ENCODE peak calls at places on chromosomes 11 and 22, in five cellular contexts. One of them, this sample, is unnamed. For H3K9me2, the result is how much of the 10 kb centered on the place peaks cover.

GRCh38 chr11:1340111-1340510 is 30.7 kb upstream of the TOLLIP start:
- DNase-seq in HCT116: no peak
- DNase-seq in hepatocyte: no peak
- DNase-seq in GM23248: no peak
- DNase-seq in GM23338: no peak
- DNase-seq in this sample: no peak

GRCh38 chr11:1077033-1077416 is 2.4 kb downstream of the MUC2 start:
- DNase-seq in GM23248: no peak
- DNase-seq in HCT116: no peak
- DNase-seq in GM23338: no peak
- DNase-seq in hepatocyte: no peak
- DNase-seq in this sample: no peak

GRCh38 chr11:72191961-72192381 is at the start of gene FOLR1:
- DNase-seq in hepatocyte: no peak
- DNase-seq in HCT116: peak
- DNase-seq in GM23338: peak
- DNase-seq in GM23248: peak
- DNase-seq in this sample: peak

GRCh38 chr22:19819911-19820879 is 34.5 kb downstream of the GNB1L start:
- DNase-seq in hepatocyte: peak
- DNase-seq in GM23248: no peak
- DNase-seq in GM23338: no peak
- DNase-seq in HCT116: no peak
- DNase-seq in this sample: no peak

GRCh38 chr11:63023851-63024648 is 8.4 kb upstream of the SLC22A8 start:
- DNase-seq in HCT116: peak
- DNase-seq in GM23338: peak
- DNase-seq in GM23248: peak
- DNase-seq in hepatocyte: peak
- DNase-seq in this sample: peak

GRCh38 chr11:111539426-111540113 is 950 bp upstream of the LAYN start:
- DNase-seq in GM23338: no peak
- DNase-seq in GM23248: no peak
- DNase-seq in hepatocyte: no peak
- DNase-seq in HCT116: no peak
- DNase-seq in this sample: no peak

GRCh38 chr11:57458410-57459111 is 1.8 kb upstream of the RTN4RL2 start:
- DNase-seq in hepatocyte: peak
- DNase-seq in GM23338: peak
- DNase-seq in GM23248: peak
- DNase-seq in HCT116: no peak
- DNase-seq in this sample: peak

GRCh38 chr22:45499746-45500145 is 2.9 kb upstream of the FBLN1 start:
- DNase-seq in GM23248: no peak
- DNase-seq in GM23338: no peak
- DNase-seq in hepatocyte: no peak
- DNase-seq in HCT116: no peak
- DNase-seq in this sample: peak

GRCh38 chr22:40200795-40201194 is 23.1 kb downstream of the TNRC6B start:
- DNase-seq in hepatocyte: no peak
- DNase-seq in GM23338: no peak
- DNase-seq in GM23248: no peak
- DNase-seq in HCT116: no peak
- DNase-seq in this sample: no peak

GRCh38 chr11:66291706-66292542 is at the start of gene TMEM151A:
- DNase-seq in hepatocyte: peak
- DNase-seq in HCT116: no peak
- DNase-seq in GM23338: peak
- DNase-seq in GM23248: peak
- DNase-seq in this sample: no peak

GRCh38 chr11:29300441-29300840 is 716.4 kb downstream of the KCNA4 start:
- DNase-seq in hepatocyte: no peak
- DNase-seq in GM23248: peak
- DNase-seq in GM23338: peak
- DNase-seq in HCT116: no peak
- DNase-seq in this sample: no peak

GRCh38 chr11:9462172-9462799 is 1.5 kb downstream of the ZNF143 start:
- DNase-seq in HCT116: no peak
- DNase-seq in GM23338: peak
- DNase-seq in hepatocyte: no peak
- DNase-seq in GM23248: peak
- DNase-seq in this sample: no peak

GRCh38 chr11:112162761-112163669 is 879 bp downstream of the IL18 start:
- DNase-seq in GM23338: no peak
- DNase-seq in HCT116: no peak
- DNase-seq in hepatocyte: peak
- DNase-seq in GM23248: peak
- DNase-seq in this sample: peak

GRCh38 chr11:94305146-94305545 is 766 bp downstream of the IZUMO1R start:
- DNase-seq in GM23338: no peak
- DNase-seq in HCT116: no peak
- DNase-seq in hepatocyte: peak
- DNase-seq in GM23248: peak
- DNase-seq in this sample: no peak

GRCh38 chr11:92728628-92729027 is 240.8 kb upstream of the MTNR1B start:
- DNase-seq in GM23248: no peak
- DNase-seq in HCT116: no peak
- DNase-seq in GM23338: no peak
- DNase-seq in hepatocyte: no peak
- DNase-seq in this sample: no peak

GRCh38 chr11:72283947-72284346 is 40.0 kb upstream of the PHOX2A start:
- DNase-seq in hepatocyte: no peak
- DNase-seq in HCT116: no peak
- DNase-seq in GM23248: no peak
- DNase-seq in GM23338: no peak
- DNase-seq in this sample: no peak

GRCh38 chr11:69540118-69541000 is 58.9 kb downstream of the LINC01488 start:
- DNase-seq in GM23248: no peak
- DNase-seq in HCT116: no peak
- DNase-seq in hepatocyte: no peak
- DNase-seq in GM23338: peak
- DNase-seq in this sample: peak

GRCh38 chr11:70577258-70577603 is 178.9 kb downstream of the CTTN start:
- DNase-seq in GM23338: no peak
- DNase-seq in GM23248: no peak
- DNase-seq in HCT116: no peak
- DNase-seq in hepatocyte: no peak
- DNase-seq in this sample: no peak

GRCh38 chr11:86874314-86875056 is 74.1 kb downstream of the PRSS23 start:
- DNase-seq in GM23338: no peak
- DNase-seq in HCT116: no peak
- DNase-seq in hepatocyte: no peak
- DNase-seq in GM23248: peak
- DNase-seq in this sample: no peak

GRCh38 chr11:117096140-117096972 is 1.9 kb downstream of the SIK3 start:
- DNase-seq in GM23248: peak
- DNase-seq in GM23338: peak
- DNase-seq in hepatocyte: peak
- DNase-seq in HCT116: no peak
- DNase-seq in this sample: no peak

GRCh38 chr11:10326080-10326964 is 21.4 kb downstream of the ADM start:
- DNase-seq in GM23338: no peak
- DNase-seq in HCT116: no peak
- DNase-seq in GM23248: peak
- DNase-seq in hepatocyte: peak
- DNase-seq in this sample: peak

GRCh38 chr11:17735823-17736772 is 1.5 kb downstream of the KCNC1 start:
- DNase-seq in GM23338: peak
- DNase-seq in HCT116: no peak
- DNase-seq in hepatocyte: no peak
- DNase-seq in GM23248: no peak
- DNase-seq in this sample: no peak

GRCh38 chr11:35511666-35512065 is 13.8 kb downstream of the PAMR1 start:
- DNase-seq in GM23338: no peak
- DNase-seq in hepatocyte: no peak
- DNase-seq in HCT116: no peak
- DNase-seq in GM23248: peak
- DNase-seq in this sample: peak

GRCh38 chr22:20881231-20881630 is 22.4 kb downstream of the SNAP29 start:
- DNase-seq in GM23248: peak
- DNase-seq in HCT116: no peak
- DNase-seq in hepatocyte: no peak
- DNase-seq in GM23338: no peak
- DNase-seq in this sample: peak

GRCh38 chr11:63567044-63567840 is 4.1 kb upstream of the PLAAT2 start:
- DNase-seq in GM23248: peak
- DNase-seq in hepatocyte: peak
- DNase-seq in HCT116: peak
- DNase-seq in GM23338: peak
- DNase-seq in this sample: peak

GRCh38 chr11:65066315-65066714 is 8.0 kb upstream of the NAALADL1 start:
- DNase-seq in HCT116: no peak
- DNase-seq in GM23338: no peak
- DNase-seq in hepatocyte: no peak
- DNase-seq in GM23248: no peak
- DNase-seq in this sample: peak
- H3K4me3 ChIP-seq in HCT116: no peak
- H3K4me3 ChIP-seq in GM23338: no peak
- H3K4me3 ChIP-seq in hepatocyte: no peak
- H3K4me3 ChIP-seq in GM23248: no peak
- H3K4me3 ChIP-seq in this sample: no peak

GRCh38 chr11:77311701-77312100 is 10.2 kb upstream of the GDPD4 start:
- DNase-seq in hepatocyte: no peak
- DNase-seq in HCT116: no peak
- DNase-seq in GM23248: peak
- DNase-seq in GM23338: no peak
- DNase-seq in this sample: no peak
- H2AFZ ChIP-seq in hepatocyte: no peak
- H2AFZ ChIP-seq in HCT116: no peak
- H2AFZ ChIP-seq in GM23248: no peak
- H2AFZ ChIP-seq in GM23338: no peak
- H2AFZ ChIP-seq in this sample: no peak

GRCh38 chr22:42160251-42160650 is 29.6 kb upstream of the CYP2D6 start:
- DNase-seq in GM23338: no peak
- DNase-seq in hepatocyte: no peak
- DNase-seq in GM23248: no peak
- DNase-seq in HCT116: no peak
- DNase-seq in this sample: no peak
- H3K9me2 ChIP-seq in GM23338: under half
- H3K9me2 ChIP-seq in hepatocyte: under half
- H3K9me2 ChIP-seq in GM23248: under half
- H3K9me2 ChIP-seq in HCT116: under half
- H3K9me2 ChIP-seq in this sample: under half

DNA sequence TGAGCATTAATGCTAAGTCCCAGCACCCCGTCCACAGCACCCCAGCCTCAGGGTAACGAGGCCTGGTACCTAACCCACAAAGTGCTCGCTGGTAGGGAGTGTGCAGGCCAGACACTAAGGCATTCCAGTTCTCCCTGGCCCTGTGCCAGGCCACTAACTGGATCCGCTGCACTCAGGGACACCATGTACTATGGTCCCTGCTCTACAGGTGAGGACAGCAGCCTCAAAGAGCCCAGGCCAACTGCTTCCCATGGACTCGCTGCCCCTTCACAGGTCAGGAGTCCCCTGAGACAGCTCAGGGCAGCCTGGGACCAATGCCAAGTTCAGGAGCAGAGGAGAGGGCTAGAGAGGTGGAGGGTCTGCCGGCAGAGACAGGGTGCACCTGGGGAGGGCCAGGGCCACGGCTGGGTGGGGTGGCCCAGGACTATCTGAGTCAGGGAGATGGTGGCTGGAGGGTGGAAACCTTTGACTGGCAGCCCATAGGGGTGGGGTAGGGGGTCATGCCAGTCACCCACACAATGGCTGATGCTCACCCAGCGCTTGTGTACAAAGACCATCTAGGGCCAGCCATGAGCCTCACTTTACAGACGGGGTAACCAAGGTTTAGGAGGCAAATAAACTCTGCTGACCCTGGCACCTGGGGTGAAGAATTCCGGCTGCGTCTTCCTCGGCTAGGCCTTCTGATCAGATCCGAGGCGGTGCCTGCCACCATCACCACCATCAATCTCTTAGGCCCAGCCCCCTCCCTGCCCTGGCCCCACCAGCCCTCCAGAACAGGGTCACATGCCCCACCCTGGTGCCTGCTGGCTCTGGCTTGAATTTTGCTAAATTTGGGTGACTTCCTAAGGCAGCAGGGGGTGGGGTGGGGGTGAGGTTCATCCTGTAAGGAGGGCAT is 5.6 kb downstream of the OSBPL5 start:
- DNase-seq in hepatocyte: peak
- DNase-seq in GM23248: peak
- DNase-seq in GM23338: no peak
- DNase-seq in HCT116: no peak
- DNase-seq in this sample: no peak
- H3K4me3 ChIP-seq in hepatocyte: peak
- H3K4me3 ChIP-seq in GM23248: peak
- H3K4me3 ChIP-seq in GM23338: peak
- H3K4me3 ChIP-seq in HCT116: peak
- H3K4me3 ChIP-seq in this sample: no peak

GRCh38 chr11:38835986-38836385 is 2237.9 kb upstream of the RAG2 start:
- DNase-seq in GM23338: no peak
- DNase-seq in hepatocyte: no peak
- DNase-seq in HCT116: no peak
- DNase-seq in GM23248: no peak
- DNase-seq in this sample: no peak
- H2AFZ ChIP-seq in GM23338: no peak
- H2AFZ ChIP-seq in hepatocyte: no peak
- H2AFZ ChIP-seq in HCT116: no peak
- H2AFZ ChIP-seq in GM23248: no peak
- H2AFZ ChIP-seq in this sample: no peak

DNA sequence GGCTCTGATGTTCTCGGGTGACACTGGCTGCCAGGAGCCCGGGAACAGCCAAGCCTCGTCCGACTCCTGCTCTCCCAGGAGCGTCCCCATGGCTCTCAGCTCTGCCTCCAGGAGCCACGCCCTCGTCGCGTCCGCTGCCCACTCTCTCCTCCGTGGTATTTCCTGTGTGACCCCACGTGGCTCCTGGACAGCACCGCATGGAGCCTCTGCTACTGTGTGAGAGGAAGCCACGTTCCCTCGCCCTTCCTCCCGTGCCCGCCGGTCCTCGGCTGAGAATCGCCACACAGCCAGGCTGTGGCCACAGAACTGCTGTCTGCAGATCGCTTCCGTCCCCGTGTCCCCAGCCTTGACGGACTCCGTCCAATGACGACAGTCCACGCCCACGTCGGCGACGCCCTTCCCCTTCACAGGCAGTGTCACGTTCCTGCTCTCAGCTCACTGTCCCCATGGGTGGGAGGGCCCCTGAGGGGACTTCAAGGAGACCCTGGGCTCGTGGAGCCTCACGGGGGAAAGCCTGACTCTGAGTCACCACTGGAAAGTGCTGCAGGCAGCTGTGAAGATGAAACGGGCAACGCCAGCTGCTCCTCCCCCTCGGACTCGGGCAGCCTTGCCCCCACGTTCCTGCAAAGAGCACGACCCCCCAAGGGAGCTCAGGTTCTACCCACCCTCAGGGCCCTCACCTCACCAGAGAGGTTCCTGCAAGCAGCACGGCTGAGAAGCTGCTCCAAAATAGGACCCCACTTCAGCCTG is 458.5 kb downstream of the BRD1 start:
- DNase-seq in hepatocyte: peak
- DNase-seq in GM23248: no peak
- DNase-seq in HCT116: no peak
- DNase-seq in GM23338: no peak
- DNase-seq in this sample: no peak
- H3K9me2 ChIP-seq in hepatocyte: under half
- H3K9me2 ChIP-seq in GM23248: under half
- H3K9me2 ChIP-seq in HCT116: under half
- H3K9me2 ChIP-seq in GM23338: under half
- H3K9me2 ChIP-seq in this sample: under half

This sample was measured in PC-9.